ENCODE peak calls at places on chromosome 3, in eight cellular contexts. J is stomach; B is hypothalamus; X is T-helper 9 cell; W is body of pancreas; O is activated CD8-positive, alpha-beta memory T cell treated with anti-CD3 and anti-CD28 coated beads for 1 hour; E is RWPE2; Q is NCI-H1105 treated with DMSO at 0.1 percent for 48 hours. K is an unnamed sample.
A peak's percentile ranks its signal among the peaks of the same experiment; 100 is the strongest.

GRCh38 chr3:119562307-119562961 is 3.0 kb upstream of the CD80 start:
- DNase-seq in W (peak; percentile 21), Q (no peak), J (no peak), B (no peak), O (no peak), X (peak; percentile 20), E (no peak), K (no peak)

GRCh38 chr3:124620600-124621063 is 109.6 kb upstream of the UMPS start:
- DNase-seq in X (no peak), J (peak; percentile 54), B (no peak), Q (no peak), E (no peak), W (peak; percentile 72), O (no peak), K (peak; percentile 79)

GRCh38 chr3:9028134-9028533 is 64.9 kb upstream of the RAD18 start:
- DNase-seq in X (no peak), O (no peak), Q (peak; percentile 61), J (peak; percentile 96), E (no peak), W (peak; percentile 82), B (peak; percentile 80), K (peak; percentile 85)

GRCh38 chr3:153331676-153332075 is 169.7 kb downstream of the RAP2B start:
- DNase-seq in Q (no peak), W (no peak), J (no peak), E (no peak), O (no peak), X (no peak), B (no peak), K (no peak)

GRCh38 chr3:197374951-197375560 is 76.6 kb upstream of the DLG1 start:
- DNase-seq in E (no peak), X (no peak), B (no peak), W (no peak), Q (no peak), J (no peak), O (no peak), K (no peak)

GRCh38 chr3:69420781-69421520 is 35.1 kb upstream of the FRMD4B start:
- DNase-seq in Q (no peak), O (no peak), B (no peak), J (no peak), W (peak; percentile 16), E (no peak), X (no peak), K (no peak)

GRCh38 chr3:25483456-25483855 is 55.4 kb downstream of the RARB start:
- DNase-seq in O (no peak), X (no peak), B (no peak), E (no peak), W (peak; percentile 2), Q (no peak), J (no peak), K (peak; percentile 16)

GRCh38 chr3:133928903-133929607 is 33.4 kb upstream of the RAB6B start:
- DNase-seq in O (no peak), Q (no peak), W (no peak), J (no peak), X (no peak), E (no peak), B (no peak), K (peak; percentile 8)

GRCh38 chr3:127655641-127656040 is 17.1 kb upstream of the ABTB1 start:
- DNase-seq in W (no peak), E (no peak), B (no peak), Q (no peak), J (no peak), O (no peak), X (no peak), K (no peak)

GRCh38 chr3:31008986-31009385 is 114.5 kb upstream of the GADL1 start:
- DNase-seq in X (no peak), B (no peak), J (no peak), Q (no peak), E (no peak), O (no peak), W (no peak), K (no peak)

K was measured in mucosa of gallbladder.